ENCODE peak calls at places on chromosomes 5 and 9, in five cellular contexts. One of them, this sample, is unnamed.

GRCh38 chr5:36152324-36153298 is 700 bp downstream of the SKP2 start:
- DNase-seq in upper lobe of left lung: no peak
- DNase-seq in stomach: no peak
- DNase-seq in A549: no peak
- DNase-seq in ovary: peak; percentile 25
- DNase-seq in this sample: no peak

GRCh38 chr9:91036826-91037510 is 235.3 kb downstream of the SYK start:
- DNase-seq in stomach: peak; percentile 77
- DNase-seq in upper lobe of left lung: peak; percentile 91
- DNase-seq in ovary: peak; percentile 73
- DNase-seq in A549: peak; percentile 91
- DNase-seq in this sample: peak; percentile 77

GRCh38 chr9:114181583-114182409 is 26.5 kb downstream of the COL27A1 start:
- DNase-seq in stomach: no peak
- DNase-seq in A549: no peak
- DNase-seq in ovary: peak; percentile 73
- DNase-seq in upper lobe of left lung: no peak
- DNase-seq in this sample: no peak

GRCh38 chr5:141866111-141866510 is 12.1 kb downstream of the PCDH1 start:
- DNase-seq in stomach: peak; percentile 94
- DNase-seq in upper lobe of left lung: peak; percentile 90
- DNase-seq in ovary: no peak
- DNase-seq in A549: no peak
- DNase-seq in this sample: no peak

GRCh38 chr9:135746565-135746964 is 44.6 kb downstream of the KCNT1 start:
- DNase-seq in stomach: no peak
- DNase-seq in upper lobe of left lung: no peak
- DNase-seq in A549: no peak
- DNase-seq in ovary: no peak
- DNase-seq in this sample: no peak

GRCh38 chr9:121645003-121645402 is 6.4 kb upstream of the DAB2IP start:
- DNase-seq in stomach: peak; percentile 65
- DNase-seq in ovary: peak; percentile 68
- DNase-seq in A549: no peak
- DNase-seq in upper lobe of left lung: no peak
- DNase-seq in this sample: no peak

GRCh38 chr5:112975721-112976431 is 722 bp upstream of the DCP2 start:
- DNase-seq in ovary: no peak
- DNase-seq in A549: no peak
- DNase-seq in stomach: no peak
- DNase-seq in upper lobe of left lung: no peak
- DNase-seq in this sample: no peak

GRCh38 chr9:121288874-121289553 is 21.1 kb downstream of the GSN start:
- DNase-seq in stomach: peak; percentile 69
- DNase-seq in upper lobe of left lung: peak; percentile 77
- DNase-seq in ovary: peak; percentile 86
- DNase-seq in A549: peak; percentile 47
- DNase-seq in this sample: peak; percentile 53

GRCh38 chr9:121261107-121261460 is 6.9 kb upstream of the GSN start:
- DNase-seq in ovary: no peak
- DNase-seq in A549: no peak
- DNase-seq in stomach: no peak
- DNase-seq in upper lobe of left lung: no peak
- DNase-seq in this sample: no peak

GRCh38 chr5:84816160-84816559 is 431.5 kb upstream of the EDIL3 start:
- DNase-seq in upper lobe of left lung: no peak
- DNase-seq in A549: no peak
- DNase-seq in ovary: no peak
- DNase-seq in stomach: no peak
- DNase-seq in this sample: no peak
- TF ChIP-seq EP300 in upper lobe of left lung: no peak
- TF ChIP-seq EP300 in A549: no peak
- TF ChIP-seq EP300 in ovary: no peak
- TF ChIP-seq EP300 in stomach: no peak
- TF ChIP-seq EP300 in this sample: no peak

GRCh38 chr5:123929055-123929474 is 417.1 kb downstream of the CSNK1G3 start:
- DNase-seq in upper lobe of left lung: no peak
- DNase-seq in stomach: no peak
- DNase-seq in A549: no peak
- DNase-seq in ovary: no peak
- DNase-seq in this sample: no peak
- TF ChIP-seq EP300 in upper lobe of left lung: no peak
- TF ChIP-seq EP300 in stomach: no peak
- TF ChIP-seq EP300 in A549: no peak
- TF ChIP-seq EP300 in ovary: no peak
- TF ChIP-seq EP300 in this sample: no peak

DNA sequence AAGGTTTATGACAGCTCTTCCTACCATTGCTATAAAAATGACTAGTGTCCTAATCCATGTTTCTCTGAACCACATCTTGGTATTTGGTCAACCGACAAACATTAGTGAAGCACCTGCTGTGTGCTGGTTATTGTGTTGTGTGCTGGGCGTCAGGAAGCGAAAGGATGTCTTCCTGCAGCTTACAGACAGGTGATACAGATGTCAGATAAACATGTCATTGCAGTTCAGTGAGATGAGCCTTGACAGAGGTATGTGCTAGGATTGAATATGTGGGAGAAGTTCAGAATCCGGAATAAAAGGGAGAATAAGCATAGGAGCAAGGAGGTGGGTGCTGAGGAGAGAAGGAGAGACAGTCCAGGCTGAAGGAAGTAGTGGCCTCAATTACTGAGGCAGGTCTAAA is 20.3 kb upstream of the CTNNA1 start:
- DNase-seq in stomach: no peak
- DNase-seq in A549: no peak
- DNase-seq in ovary: no peak
- DNase-seq in upper lobe of left lung: no peak
- DNase-seq in this sample: no peak
- TF ChIP-seq EP300 in stomach: no peak
- TF ChIP-seq EP300 in A549: no peak
- TF ChIP-seq EP300 in ovary: no peak
- TF ChIP-seq EP300 in upper lobe of left lung: no peak
- TF ChIP-seq EP300 in this sample: no peak

DNA sequence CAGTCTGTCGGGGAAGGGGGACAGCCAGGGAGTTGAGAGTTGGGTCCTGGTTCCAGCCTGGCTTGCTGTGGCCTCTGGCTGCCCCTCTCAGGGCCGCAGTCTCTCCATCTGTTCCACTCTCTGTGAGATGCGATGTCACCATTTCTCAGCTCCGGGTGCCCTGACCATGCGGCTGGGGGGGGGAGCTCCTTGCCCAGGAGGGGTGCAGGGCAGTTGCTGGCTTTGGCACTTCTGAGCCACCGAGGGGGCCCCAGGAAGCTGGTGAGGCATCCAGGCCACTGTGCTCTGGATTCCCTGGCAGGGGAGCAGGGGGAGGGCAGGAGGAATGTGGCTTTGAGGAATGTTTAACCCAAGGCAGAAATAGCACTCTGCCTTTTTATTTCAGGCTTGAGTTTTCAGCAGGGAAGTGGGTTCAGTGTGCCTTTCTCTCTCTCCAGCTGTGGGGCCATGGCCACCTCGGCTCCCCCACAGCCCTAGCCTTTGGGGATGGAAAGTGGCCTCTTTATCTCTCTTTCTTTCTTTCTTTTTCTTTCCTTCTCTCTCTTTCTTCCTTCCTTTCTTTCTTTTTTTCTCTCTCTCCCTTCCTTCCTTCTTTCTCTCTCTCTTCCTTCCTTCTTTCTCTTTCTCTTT is 11.0 kb downstream of the NCS1 start:
- DNase-seq in stomach: no peak
- DNase-seq in ovary: no peak
- DNase-seq in A549: peak; percentile 34
- DNase-seq in upper lobe of left lung: no peak
- DNase-seq in this sample: no peak
- TF ChIP-seq EP300 in stomach: no peak
- TF ChIP-seq EP300 in ovary: no peak
- TF ChIP-seq EP300 in A549: no peak
- TF ChIP-seq EP300 in upper lobe of left lung: no peak
- TF ChIP-seq EP300 in this sample: no peak

GRCh38 chr9:80143899-80144298 is 572.1 kb downstream of the TLE4 start:
- DNase-seq in upper lobe of left lung: no peak
- DNase-seq in stomach: no peak
- DNase-seq in A549: no peak
- DNase-seq in ovary: no peak
- DNase-seq in this sample: no peak
- TF ChIP-seq EP300 in upper lobe of left lung: no peak
- TF ChIP-seq EP300 in stomach: no peak
- TF ChIP-seq EP300 in A549: no peak
- TF ChIP-seq EP300 in ovary: no peak
- TF ChIP-seq EP300 in this sample: no peak

GRCh38 chr9:69188975-69189374 is 14.9 kb downstream of the TJP2 start:
- DNase-seq in ovary: no peak
- DNase-seq in A549: no peak
- DNase-seq in stomach: no peak
- DNase-seq in upper lobe of left lung: no peak
- DNase-seq in this sample: no peak
- TF ChIP-seq EP300 in ovary: no peak
- TF ChIP-seq EP300 in A549: no peak
- TF ChIP-seq EP300 in stomach: no peak
- TF ChIP-seq EP300 in upper lobe of left lung: no peak
- TF ChIP-seq EP300 in this sample: no peak

GRCh38 chr5:140707812-140708211 is 7.6 kb downstream of the ZMAT2 start:
- DNase-seq in stomach: no peak
- DNase-seq in ovary: no peak
- DNase-seq in upper lobe of left lung: no peak
- DNase-seq in A549: no peak
- DNase-seq in this sample: no peak

GRCh38 chr5:140713562-140714094 is 13.4 kb downstream of the ZMAT2 start:
- DNase-seq in ovary: no peak
- DNase-seq in A549: no peak
- DNase-seq in stomach: no peak
- DNase-seq in upper lobe of left lung: no peak
- DNase-seq in this sample: no peak

GRCh38 chr5:140711794-140712193 is 11.5 kb downstream of the ZMAT2 start:
- DNase-seq in stomach: no peak
- DNase-seq in A549: no peak
- DNase-seq in ovary: no peak
- DNase-seq in upper lobe of left lung: no peak
- DNase-seq in this sample: no peak

DNA sequence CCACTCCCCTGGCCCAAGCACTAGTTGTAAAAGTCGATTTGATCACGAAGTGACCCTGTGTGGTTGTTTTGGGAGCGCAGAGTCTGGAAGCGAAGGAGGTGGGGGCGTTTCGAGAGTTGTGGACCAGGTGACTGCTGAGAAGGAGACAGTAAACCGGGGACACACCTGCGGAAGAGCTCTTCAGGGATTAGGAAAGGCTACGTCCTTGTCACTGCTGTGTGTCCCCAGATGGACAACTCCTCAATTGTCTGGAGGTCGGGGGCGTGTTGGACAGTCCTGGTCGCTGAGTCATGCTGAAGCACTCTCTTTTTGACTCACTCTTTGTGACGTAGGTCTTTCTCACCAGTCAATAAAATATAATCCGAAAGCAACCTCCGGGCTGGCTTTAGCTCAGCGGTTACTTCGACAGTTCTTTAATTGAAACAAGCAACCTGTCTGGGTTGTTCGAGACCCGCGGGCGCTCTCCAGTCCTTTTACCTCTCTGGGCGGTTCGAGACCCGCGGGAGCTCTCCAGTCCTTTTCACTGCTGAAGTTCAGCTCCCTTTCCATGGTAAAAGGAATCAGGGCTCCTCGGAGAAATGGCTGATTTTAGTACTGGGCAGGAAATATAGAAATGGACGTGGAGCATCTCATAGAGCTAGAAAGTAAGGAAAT is 10.8 kb downstream of the ZMAT2 start:
- DNase-seq in upper lobe of left lung: peak; percentile 92
- DNase-seq in stomach: peak; percentile 88
- DNase-seq in ovary: peak; percentile 78
- DNase-seq in A549: peak; percentile 98
- DNase-seq in this sample: peak; percentile 62
- TF ChIP-seq EP300 in upper lobe of left lung: no peak
- TF ChIP-seq EP300 in stomach: no peak
- TF ChIP-seq EP300 in ovary: no peak
- TF ChIP-seq EP300 in A549: no peak
- TF ChIP-seq EP300 in this sample: peak; percentile 70

GRCh38 chr5:173890195-173890951 is 2.2 kb downstream of the CPEB4 start:
- DNase-seq in stomach: no peak
- DNase-seq in A549: peak; percentile 48
- DNase-seq in upper lobe of left lung: peak; percentile 31
- DNase-seq in ovary: peak; percentile 44
- DNase-seq in this sample: no peak
- TF ChIP-seq EP300 in stomach: no peak
- TF ChIP-seq EP300 in A549: no peak
- TF ChIP-seq EP300 in upper lobe of left lung: no peak
- TF ChIP-seq EP300 in ovary: no peak
- TF ChIP-seq EP300 in this sample: no peak

GRCh38 chr5:34728236-34728635 is 72.1 kb downstream of the RAI14 start:
- DNase-seq in stomach: no peak
- DNase-seq in A549: no peak
- DNase-seq in upper lobe of left lung: no peak
- DNase-seq in ovary: no peak
- DNase-seq in this sample: no peak
- TF ChIP-seq EP300 in stomach: no peak
- TF ChIP-seq EP300 in A549: no peak
- TF ChIP-seq EP300 in upper lobe of left lung: no peak
- TF ChIP-seq EP300 in ovary: no peak
- TF ChIP-seq EP300 in this sample: no peak